ENCODE peak calls at places on chromosome 21, in five cellular contexts. N is stimulated activated CD4-positive, alpha-beta T cell treated with anti-CD3 and anti-CD28 coated beads, Interleukin-2, amount 100 ng/mL, for 48 hours; D is CD4-positive, alpha-beta T cell; K is GM23248; G is adrenal gland. W is an unnamed sample.

GRCh38 chr21:35635261-35635660 is 425.1 kb downstream of the SETD4 start:
- DNase-seq in G (no peak), D (no peak), K (peak), N (no peak), W (no peak)

GRCh38 chr21:46627726-46628125 is 7.7 kb upstream of the PRMT2 start:
- DNase-seq in K (no peak), G (no peak), N (no peak), D (no peak), W (no peak)

GRCh38 chr21:44000360-44000759 is 11.7 kb upstream of the TRAPPC10 start:
- DNase-seq in K (no peak), G (no peak), N (no peak), D (no peak), W (no peak)

GRCh38 chr21:42220138-42220701 is 1.3 kb downstream of the ABCG1 start:
- DNase-seq in K (peak), D (peak), N (peak), G (peak), W (peak)

GRCh38 chr21:28823464-28823863 is 169.2 kb downstream of the LTN1 start:
- DNase-seq in G (no peak), N (no peak), D (no peak), K (no peak), W (no peak)

GRCh38 chr21:43191521-43191920 is 22.7 kb downstream of the CRYAA start:
- DNase-seq in K (no peak), G (peak), N (no peak), D (no peak), W (no peak)

GRCh38 chr21:37673801-37674575 is 242.3 kb downstream of the KCNJ6 start:
- DNase-seq in N (no peak), K (no peak), D (no peak), G (no peak), W (peak)

GRCh38 chr21:38965910-38966504 is 160.3 kb downstream of the ETS2 start:
- DNase-seq in K (no peak), N (no peak), D (no peak), G (peak), W (no peak)

GRCh38 chr21:44424608-44425306 is 30.6 kb upstream of the LRRC3 start:
- DNase-seq in K (no peak), G (no peak), N (no peak), D (no peak), W (no peak)

W was measured in right atrium auricular region.